ENCODE peak calls at places on chromosome 9, in four cellular contexts. C is A549, F is IMR-90, B is K562. L is an unnamed sample.

GRCh38 chr9:72526901-72527800 is 5.7 kb downstream of the TMC1 start:
- DNase-seq in C (peak), B (no peak), F (peak), L (peak)

GRCh38 chr9:98359569-98359968 is 104.1 kb upstream of the TBC1D2 start:
- DNase-seq in C (no peak), B (no peak), F (no peak), L (no peak)

GRCh38 chr9:98219364-98219716 is 26.9 kb upstream of the CORO2A start:
- DNase-seq in C (no peak), B (no peak), F (no peak), L (no peak)

GRCh38 chr9:133813749-133814585 is 75.8 kb upstream of the SARDH start:
- DNase-seq in C (no peak), F (peak), B (no peak), L (no peak)

GRCh38 chr9:22060831-22061383 is 51.8 kb upstream of the CDKN2B start:
- DNase-seq in C (no peak), B (no peak), F (no peak), L (no peak)

GRCh38 chr9:136079211-136079915 is 15.7 kb downstream of the NACC2 start:
- DNase-seq in C (no peak), F (no peak), B (no peak), L (no peak)

GRCh38 chr9:137545123-137545522 is 5.1 kb downstream of the PNPLA7 start:
- DNase-seq in B (no peak), F (peak), C (no peak), L (no peak)

GRCh38 chr9:136527131-136527530 is 18.7 kb downstream of the NOTCH1 start:
- DNase-seq in B (no peak), C (no peak), F (no peak), L (no peak)

GRCh38 chr9:126956929-126957686 is 42.5 kb downstream of the RALGPS1 start:
- DNase-seq in C (peak), F (peak), B (peak), L (no peak)

GRCh38 chr9:34206561-34206960 is 27.7 kb downstream of the UBAP1 start:
- DNase-seq in C (no peak), B (no peak), F (no peak), L (peak)

GRCh38 chr9:99115947-99116543 is 11.1 kb downstream of the TGFBR1 start:
- DNase-seq in C (no peak), F (no peak), B (no peak), L (no peak)

GRCh38 chr9:95185931-95186330 is 131.6 kb downstream of the FANCC start:
- DNase-seq in B (no peak), F (no peak), C (no peak), L (no peak)

GRCh38 chr9:12923472-12924009 is 148.7 kb downstream of the LURAP1L start:
- DNase-seq in C (no peak), F (peak), B (no peak), L (no peak)

GRCh38 chr9:87661241-87661640 is 64.7 kb upstream of the CTSL start:
- DNase-seq in C (no peak), B (no peak), F (no peak), L (no peak)

GRCh38 chr9:136465500-136466154 is 17.2 kb downstream of the SEC16A start:
- DNase-seq in F (no peak), B (no peak), C (no peak), L (no peak)

GRCh38 chr9:91246842-91247241 is 114.9 kb downstream of the AUH start:
- DNase-seq in C (no peak), F (peak), B (no peak), L (no peak)

GRCh38 chr9:91248707-91249106 is 113.0 kb downstream of the AUH start:
- DNase-seq in C (no peak), B (no peak), F (peak), L (no peak)

GRCh38 chr9:91243029-91243428 is 118.7 kb downstream of the AUH start:
- DNase-seq in B (no peak), C (no peak), F (no peak), L (no peak)

GRCh38 chr9:91247278-91247677 is 114.4 kb downstream of the AUH start:
- DNase-seq in F (no peak), C (no peak), B (no peak), L (no peak)

GRCh38 chr9:91245432-91246313 is 116.0 kb downstream of the AUH start:
- DNase-seq in C (peak), B (peak), F (peak), L (no peak)
- TF ChIP-seq MAZ in C (no peak), B (no peak), F (no peak), L (no peak)

GRCh38 chr9:38486056-38486455 is 61.8 kb upstream of the IGFBPL1 start:
- DNase-seq in F (no peak), C (no peak), B (no peak), L (no peak)
- TF ChIP-seq MAZ in F (no peak), C (no peak), B (no peak), L (no peak)

DNA sequence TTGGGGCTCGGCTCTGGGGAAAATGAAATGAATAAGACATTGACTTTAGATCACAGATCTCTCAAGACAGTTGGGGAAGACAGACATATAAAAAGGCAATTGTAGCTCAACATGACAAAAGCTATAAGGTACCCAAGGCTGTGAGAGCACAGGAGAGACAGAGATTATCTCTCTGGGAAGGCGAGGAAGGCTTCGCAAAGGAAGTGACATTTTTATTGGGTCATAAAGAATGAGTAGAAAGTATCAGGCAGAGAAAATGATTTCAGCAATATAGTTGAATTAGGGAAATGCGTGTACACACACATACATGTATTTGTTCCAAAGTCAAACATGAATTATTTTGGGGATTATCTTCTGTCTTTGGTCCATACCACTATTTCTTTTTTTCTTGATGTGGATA is 381.8 kb upstream of the ADAMTSL1 start:
- DNase-seq in F (no peak), C (no peak), B (no peak), L (no peak)
- TF ChIP-seq MAZ in F (no peak), C (no peak), B (no peak), L (no peak)

DNA sequence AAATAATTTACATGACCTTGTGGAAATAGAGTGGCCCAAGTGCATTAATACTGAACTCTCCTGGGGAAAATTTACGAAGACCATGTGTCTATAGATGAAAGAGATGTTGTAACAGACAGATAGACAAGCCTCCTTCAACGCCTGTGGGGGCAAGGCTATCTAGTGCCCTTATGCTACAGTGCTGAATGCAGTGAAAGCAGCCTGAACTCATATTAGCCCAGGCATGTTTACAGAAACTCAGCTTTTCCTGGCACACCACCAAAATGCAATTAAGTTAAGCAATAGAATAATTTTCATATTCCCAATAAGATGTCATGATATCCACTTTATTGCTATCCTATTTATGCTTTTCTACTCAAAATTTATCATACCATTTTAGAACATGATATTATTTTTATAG is 277.0 kb downstream of the DIRAS2 start:
- DNase-seq in B (no peak), F (no peak), C (no peak), L (no peak)
- TF ChIP-seq MAZ in B (no peak), F (no peak), C (no peak), L (no peak)

DNA sequence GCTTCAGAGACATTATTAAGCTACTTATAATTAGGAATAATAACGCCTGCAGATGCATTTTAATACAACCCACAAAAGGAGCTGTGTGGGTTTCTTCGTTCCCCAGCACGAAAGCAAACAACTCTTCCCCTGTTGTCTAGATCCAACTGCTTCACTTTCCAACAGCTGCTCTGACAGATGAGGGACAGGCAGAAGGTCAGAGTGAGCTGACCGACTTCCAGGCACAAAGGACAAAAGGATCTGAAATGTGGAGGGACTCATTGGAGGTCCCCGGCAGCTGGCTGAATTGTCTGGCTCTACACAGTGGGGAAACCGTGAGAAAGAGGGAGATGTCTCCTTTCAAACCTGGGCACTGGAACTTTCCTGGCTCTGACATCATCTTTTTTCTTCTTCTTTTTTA is 79.1 kb upstream of the ALDH1B1 start:
- DNase-seq in C (no peak), B (no peak), F (no peak), L (no peak)
- TF ChIP-seq MAZ in C (no peak), B (no peak), F (no peak), L (no peak)

GRCh38 chr9:3080951-3081350 is 237.1 kb upstream of the PUM3 start:
- DNase-seq in C (no peak), B (no peak), F (peak), L (no peak)
- TF ChIP-seq MAZ in C (no peak), B (no peak), F (no peak), L (no peak)

GRCh38 chr9:124220551-124221451 is 36.9 kb upstream of the NEK6 start:
- DNase-seq in F (peak), C (peak), B (no peak), L (peak)
- TF ChIP-seq MAZ in F (no peak), C (no peak), B (no peak), L (no peak)